ENCODE peak calls at places on chromosomes 6 and 20, in ten cellular contexts. N is stimulated activated CD4-positive, alpha-beta T cell treated with anti-CD3 and anti-CD28 coated beads, Interleukin-15, amount 100 ng/mL, for 1 hour; R is NCI-H187 treated with DMSO at 0.1 percent for 48 hours; V is ascending aorta; K is A549; Y is MG63; J is tibial artery; C is activated gamma-delta T cell treated with anti-CD3 and anti-CD28 coated beads, Interleukin-2, amount 50 U/mL, for 16 hours; H is fibroblast of lung; Z is mucosa of descending colon. M is an unnamed sample.

GRCh38 chr6:153511896-153512496 is 380.9 kb upstream of the RGS17 start:
- DNase-seq in J (no peak), V (no peak), K (peak), R (no peak), N (no peak), Z (no peak), Y (no peak), C (no peak), H (peak), M (peak)

GRCh38 chr20:57707849-57708693 is 1.7 kb downstream of the PMEPA1 start:
- DNase-seq in H (no peak), J (peak), K (no peak), R (no peak), C (no peak), Y (no peak), V (no peak), Z (no peak), N (no peak), M (no peak)

GRCh38 chr6:111480988-111481830 is 1.8 kb downstream of the REV3L start:
- DNase-seq in N (no peak), K (no peak), Z (no peak), R (no peak), H (peak), Y (no peak), C (no peak), J (no peak), V (no peak), M (no peak)

GRCh38 chr20:20731000-20731944 is 18.8 kb upstream of the RALGAPA2 start:
- DNase-seq in K (no peak), N (no peak), J (no peak), Y (no peak), C (no peak), V (no peak), Z (no peak), R (no peak), H (peak), M (no peak)

GRCh38 chr6:28771401-28772267 is 152.2 kb downstream of the TRIM27 start:
- DNase-seq in Y (no peak), C (no peak), V (no peak), H (no peak), J (no peak), Z (no peak), R (no peak), N (no peak), K (no peak), M (no peak)

GRCh38 chr6:36826520-36827227 is 12.6 kb downstream of the CPNE5 start:
- DNase-seq in Y (no peak), R (no peak), H (no peak), J (no peak), V (no peak), Z (no peak), N (no peak), K (no peak), C (no peak), M (no peak)

GRCh38 chr6:142275146-142276006 is 26.4 kb upstream of the ADGRG6 start:
- DNase-seq in H (peak), C (no peak), Z (no peak), R (no peak), Y (no peak), N (no peak), J (no peak), K (peak), V (no peak), M (no peak)

GRCh38 chr20:53736757-53737403 is 143.2 kb upstream of the ZNF217 start:
- DNase-seq in N (no peak), K (no peak), Z (no peak), V (no peak), J (no peak), R (no peak), C (no peak), H (peak), Y (no peak), M (no peak)

GRCh38 chr20:23118144-23118543 is 32.0 kb upstream of the CD93 start:
- DNase-seq in R (no peak), C (no peak), Y (no peak), K (no peak), V (no peak), H (no peak), J (no peak), Z (no peak), N (no peak), M (no peak)

GRCh38 chr20:4694076-4694475 is 27.6 kb upstream of the PRND start:
- DNase-seq in V (no peak), Y (no peak), J (no peak), N (no peak), R (no peak), K (no peak), C (no peak), H (no peak), Z (no peak), M (no peak)

GRCh38 chr20:46343358-46344357 is 35.4 kb upstream of the CDH22 start:
- DNase-seq in J (no peak), R (no peak), Z (no peak), K (no peak), C (no peak), V (no peak), H (no peak), N (no peak), Y (no peak), M (no peak)

GRCh38 chr20:32325706-32326506 is 32.2 kb upstream of the ASXL1 start:
- DNase-seq in K (peak), H (peak), R (no peak), J (no peak), Z (no peak), C (no peak), V (no peak), Y (peak), N (no peak), M (no peak)

GRCh38 chr20:688809-689208 is 13.2 kb upstream of the SCRT2 start:
- DNase-seq in K (no peak), N (no peak), Z (no peak), Y (peak), J (no peak), R (no peak), V (no peak), H (peak), C (no peak), M (no peak)

GRCh38 chr20:54051019-54051418 is 19.4 kb downstream of the BCAS1 start:
- DNase-seq in N (no peak), Y (no peak), R (no peak), K (no peak), C (no peak), J (no peak), Z (no peak), V (no peak), H (no peak), M (no peak)

GRCh38 chr6:37435816-37436215 is 2.8 kb downstream of the CMTR1 start:
- DNase-seq in N (no peak), Z (no peak), R (no peak), V (no peak), J (no peak), C (no peak), H (no peak), Y (no peak), K (no peak), M (no peak)

GRCh38 chr20:10307359-10307735 is 88.7 kb downstream of the SNAP25 start:
- DNase-seq in K (no peak), R (no peak), Z (no peak), C (no peak), Y (no peak), V (no peak), N (no peak), H (peak), J (no peak), M (no peak)

GRCh38 chr6:30060634-30060981 is 457 bp upstream of the POLR1H start:
- DNase-seq in V (no peak), J (peak), K (no peak), Z (peak), Y (peak), H (peak), C (no peak), N (no peak), R (no peak), M (no peak)

GRCh38 chr20:25676164-25676809 is 20.4 kb downstream of the ZNF337 start:
- DNase-seq in Y (peak), V (no peak), J (no peak), N (no peak), K (no peak), C (no peak), H (peak), R (no peak), Z (no peak), M (no peak)

GRCh38 chr6:15244605-15245360 is 1.1 kb upstream of the JARID2 start:
- DNase-seq in Z (peak), J (peak), H (peak), K (peak), R (no peak), N (peak), V (peak), C (peak), Y (peak), M (no peak)

GRCh38 chr6:48866681-48867080 is 596.4 kb downstream of the MMUT start:
- DNase-seq in N (no peak), J (no peak), H (no peak), Y (no peak), K (no peak), R (no peak), C (no peak), Z (no peak), V (no peak), M (no peak)

GRCh38 chr6:52305948-52306767 is 21.6 kb upstream of the MCM3 start:
- DNase-seq in V (no peak), Z (no peak), J (no peak), R (no peak), C (no peak), N (no peak), Y (no peak), H (no peak), K (no peak), M (no peak)

GRCh38 chr6:30227763-30228487 is 14.7 kb upstream of the TRIM26 start:
- DNase-seq in N (no peak), Z (no peak), C (no peak), H (no peak), V (no peak), R (no peak), K (no peak), J (no peak), Y (no peak), M (no peak)

GRCh38 chr6:93424303-93425064 is 5.1 kb upstream of the EPHA7 start:
- DNase-seq in V (no peak), N (no peak), H (no peak), K (no peak), R (no peak), Y (no peak), J (no peak), Z (no peak), C (no peak), M (no peak)

GRCh38 chr6:71982385-71982784 is 96.0 kb downstream of the RIMS1 start:
- DNase-seq in H (no peak), Z (no peak), Y (no peak), R (no peak), K (no peak), J (no peak), V (no peak), N (no peak), C (no peak), M (no peak)

GRCh38 chr6:112437053-112437452 is 89.9 kb downstream of the RFPL4B start:
- DNase-seq in R (no peak), V (no peak), J (no peak), N (no peak), Y (no peak), Z (no peak), C (no peak), K (no peak), H (peak), M (no peak)

GRCh38 chr6:84645000-84645399 is 119.4 kb downstream of the TBX18 start:
- DNase-seq in N (no peak), J (no peak), Z (no peak), C (no peak), V (no peak), K (peak), R (no peak), H (peak), Y (peak), M (no peak)

GRCh38 chr20:22775671-22776139 is 191.3 kb upstream of the FOXA2 start:
- DNase-seq in Z (no peak), H (peak), R (no peak), K (peak), V (no peak), C (no peak), Y (peak), N (no peak), J (no peak), M (no peak)

GRCh38 chr20:10194166-10194565 is 24.5 kb upstream of the SNAP25 start:
- DNase-seq in H (no peak), N (no peak), Z (no peak), C (no peak), J (no peak), V (no peak), K (no peak), R (no peak), Y (no peak), M (no peak)

GRCh38 chr20:8148501-8148900 is 16.4 kb downstream of the PLCB1 start:
- DNase-seq in J (no peak), K (no peak), R (no peak), Y (no peak), N (no peak), H (peak), C (no peak), Z (no peak), V (no peak), M (no peak)

GRCh38 chr20:64009811-64010387 is 26.1 kb upstream of the C20orf204 start:
- DNase-seq in C (no peak), N (no peak), V (no peak), R (no peak), J (no peak), Y (no peak), H (no peak), K (no peak), Z (no peak), M (no peak)